ENCODE peak calls at places on chromosomes 5 and 9, in six cellular contexts. I is NCI-H1694 treated with DMSO at 0.1 percent for 48 hours, F is renal cortical epithelial cell, Y is T47D, W is neuronal stem cell, A is T-helper 1 cell. O is an unnamed sample.

GRCh38 chr5:149153751-149154610 is 12.7 kb downstream of the ABLIM3 start:
- DNase-seq in I (peak), W (no peak), F (peak), A (no peak), Y (peak), O (peak)

GRCh38 chr5:88674262-88675158 is 208.5 kb downstream of the MEF2C start:
- DNase-seq in Y (no peak), A (peak), W (no peak), I (no peak), F (no peak), O (no peak)

GRCh38 chr5:132065351-132065937 is 5.0 kb downstream of the IL3 start:
- DNase-seq in Y (peak), F (peak), I (peak), W (peak), A (peak), O (peak)

GRCh38 chr5:18745591-18745987 is 1111.3 kb downstream of the TAF11L14 start:
- DNase-seq in W (no peak), I (peak), Y (peak), F (no peak), A (no peak), O (peak)

GRCh38 chr5:159442210-159442850 is 112.0 kb upstream of the IL12B start:
- DNase-seq in A (no peak), F (no peak), I (no peak), Y (no peak), W (no peak), O (no peak)

GRCh38 chr9:136133191-136133958 is 14.7 kb upstream of the TMEM250 start:
- DNase-seq in F (no peak), Y (peak), I (no peak), W (peak), A (no peak), O (peak)

GRCh38 chr9:109816490-109816889 is 36.5 kb downstream of the PALM2AKAP2 start:
- DNase-seq in W (no peak), F (peak), A (no peak), Y (no peak), I (no peak), O (peak)

GRCh38 chr5:44875661-44876250 is 67.0 kb downstream of the MRPS30 start:
- DNase-seq in F (peak), A (peak), W (no peak), I (no peak), Y (no peak), O (peak)

GRCh38 chr9:82882744-82883143 is 180.2 kb downstream of the RASEF start:
- DNase-seq in A (no peak), W (no peak), Y (no peak), F (peak), I (no peak), O (no peak)

GRCh38 chr5:80867233-80867632 is 92.9 kb upstream of the RASGRF2 start:
- DNase-seq in A (peak), W (no peak), I (no peak), Y (no peak), F (peak), O (peak)

GRCh38 chr5:400282-401215 is 42.4 kb upstream of the EXOC3 start:
- DNase-seq in I (no peak), F (no peak), W (no peak), Y (no peak), A (no peak), O (peak)

GRCh38 chr5:150058480-150059126 is 27.8 kb downstream of the CSF1R start:
- DNase-seq in Y (no peak), A (no peak), W (no peak), F (peak), I (no peak), O (peak)

GRCh38 chr5:122760281-122760680 is 14.6 kb upstream of the SNX2 start:
- DNase-seq in F (no peak), I (no peak), A (no peak), Y (no peak), W (no peak), O (no peak)

GRCh38 chr5:174453690-174454089 is 270.7 kb upstream of the MSX2 start:
- DNase-seq in I (no peak), F (no peak), A (no peak), W (no peak), Y (peak), O (no peak)

GRCh38 chr5:127577458-127577857 is 60.0 kb downstream of the PRRC1 start:
- DNase-seq in I (no peak), W (no peak), F (no peak), A (no peak), Y (no peak), O (no peak)

GRCh38 chr9:131738838-131739191 is 1.1 kb downstream of the RAPGEF1 start:
- DNase-seq in A (peak), W (no peak), F (no peak), I (no peak), Y (peak), O (no peak)

GRCh38 chr9:89935791-89936190 is 331.0 kb downstream of the GADD45G start:
- DNase-seq in F (no peak), I (no peak), Y (no peak), W (no peak), A (no peak), O (no peak)

GRCh38 chr5:173496129-173496882 is 120.1 kb downstream of the BOD1 start:
- DNase-seq in Y (peak), I (no peak), A (no peak), W (no peak), F (no peak), O (peak)

GRCh38 chr5:112348915-112349314 is 70.2 kb downstream of the EPB41L4A start:
- DNase-seq in W (no peak), F (no peak), Y (no peak), I (no peak), A (no peak), O (no peak)

GRCh38 chr5:74104469-74104868 is 478.5 kb downstream of the ARHGEF28 start:
- DNase-seq in A (no peak), F (no peak), Y (peak), W (no peak), I (no peak), O (no peak)

GRCh38 chr9:114207034-114207815 is 51.9 kb downstream of the COL27A1 start:
- DNase-seq in A (no peak), W (peak), Y (peak), I (no peak), F (peak), O (peak)

GRCh38 chr5:35171108-35171507 is 59.2 kb downstream of the PRLR start:
- DNase-seq in W (no peak), Y (peak), I (no peak), A (no peak), F (no peak), O (peak)

GRCh38 chr9:83133316-83133715 is 70.4 kb upstream of the RASEF start:
- DNase-seq in I (no peak), A (no peak), W (no peak), F (peak), Y (no peak), O (no peak)

GRCh38 chr9:35688558-35689350 is 971 bp downstream of the TPM2 start:
- DNase-seq in W (no peak), Y (no peak), I (no peak), A (peak), F (peak), O (peak)

GRCh38 chr9:81844131-81844567 is 84.1 kb upstream of the SPATA31D4 start:
- DNase-seq in A (no peak), Y (no peak), F (peak), I (no peak), W (no peak), O (no peak)

GRCh38 chr5:4196744-4197646 is 601.4 kb downstream of the IRX1 start:
- DNase-seq in I (no peak), A (no peak), Y (no peak), F (no peak), W (no peak), O (no peak)

GRCh38 chr5:64680289-64680688 is 10.0 kb upstream of the SHISAL2B start:
- DNase-seq in W (no peak), I (no peak), Y (peak), A (no peak), F (no peak), O (peak)

GRCh38 chr5:147887026-147887627 is 8.6 kb downstream of the SCGB3A2 start:
- DNase-seq in W (no peak), F (peak), I (peak), Y (peak), A (no peak), O (peak)

GRCh38 chr9:16417749-16418148 is 452.7 kb downstream of the BNC2 start:
- DNase-seq in W (no peak), F (peak), I (no peak), Y (no peak), A (no peak), O (no peak)

GRCh38 chr9:37035472-37036236 is 1.6 kb upstream of the PAX5 start:
- DNase-seq in A (no peak), Y (no peak), W (no peak), I (no peak), F (no peak), O (peak)

GRCh38 chr9:115008536-115008935 is 78.1 kb upstream of the TNFSF8 start:
- DNase-seq in I (no peak), F (peak), Y (no peak), W (no peak), A (peak), O (peak)

GRCh38 chr5:90438100-90438499 is 28.5 kb upstream of the CETN3 start:
- DNase-seq in Y (no peak), I (no peak), A (no peak), W (no peak), F (peak), O (peak)

GRCh38 chr5:56852228-56853000 is 37.1 kb downstream of the MAP3K1 start:
- DNase-seq in A (no peak), Y (no peak), F (peak), W (no peak), I (no peak), O (peak)

GRCh38 chr5:146284016-146284415 is 54.6 kb upstream of the POU4F3 start:
- DNase-seq in F (no peak), A (no peak), Y (no peak), I (no peak), W (no peak), O (no peak)

O was measured in fibroblast of villous mesenchyme.